ENCODE peak calls at places on chromosome 11, in six cellular contexts. W, V, O, R, A and T are unnamed samples.

GRCh38 chr11:9973921-9974320 is 310.0 kb downstream of the SWAP70 start:
- DNase-seq in W (peak), A (no peak), V (no peak), O (no peak), R (no peak), T (no peak)

GRCh38 chr11:14094481-14095037 is 132.0 kb downstream of the SPON1 start:
- DNase-seq in W (no peak), R (no peak), V (no peak), O (no peak), A (no peak), T (no peak)

GRCh38 chr11:27514558-27514957 is 8.0 kb upstream of the LIN7C start:
- DNase-seq in R (no peak), O (no peak), A (no peak), W (peak), V (no peak), T (no peak)

GRCh38 chr11:119727523-119728081 is 1.4 kb downstream of the NECTIN1 start:
- DNase-seq in V (peak), O (peak), R (peak), W (no peak), A (peak), T (peak)

GRCh38 chr11:113177596-113178115 is 136.7 kb upstream of the TTC12 start:
- DNase-seq in A (no peak), V (no peak), W (no peak), O (no peak), R (no peak), T (no peak)

GRCh38 chr11:109071712-109072524 is 350.1 kb upstream of the C11orf87 start:
- DNase-seq in O (no peak), A (no peak), V (no peak), R (no peak), W (peak), T (no peak)

GRCh38 chr11:14657841-14658240 is 14.2 kb downstream of the PDE3B start:
- DNase-seq in O (peak), V (no peak), A (no peak), R (no peak), W (no peak), T (no peak)

GRCh38 chr11:9693801-9694553 is 30.1 kb downstream of the SWAP70 start:
- DNase-seq in W (no peak), V (no peak), O (peak), R (no peak), A (no peak), T (no peak)

GRCh38 chr11:66881927-66882452 is 25.1 kb downstream of the LRFN4 start:
- DNase-seq in O (no peak), A (no peak), V (no peak), R (no peak), W (no peak), T (no peak)

GRCh38 chr11:91209751-91210150 is 986.9 kb upstream of the CHORDC1 start:
- DNase-seq in A (peak), W (peak), R (no peak), V (no peak), O (no peak), T (no peak)

GRCh38 chr11:23536907-23537306 is 676.6 kb upstream of the CCDC179 start:
- DNase-seq in W (no peak), A (no peak), R (no peak), O (no peak), V (no peak), T (no peak)

GRCh38 chr11:75477614-75477935 is 44.6 kb upstream of the KLHL35 start:
- DNase-seq in A (no peak), R (no peak), W (no peak), V (no peak), O (no peak), T (no peak)

GRCh38 chr11:112719736-112720525 is 241.3 kb upstream of the NCAM1 start:
- DNase-seq in R (no peak), W (no peak), A (no peak), V (no peak), O (no peak), T (no peak)

GRCh38 chr11:40998888-40999287 is 460.6 kb downstream of the LRRC4C start:
- DNase-seq in W (no peak), A (no peak), V (no peak), O (no peak), R (no peak), T (no peak)

GRCh38 chr11:101126551-101127347 is 2.9 kb downstream of the PGR start:
- DNase-seq in V (peak), O (peak), A (peak), W (no peak), R (peak), T (peak)

GRCh38 chr11:94586546-94586945 is 19.4 kb downstream of the PIWIL4 start:
- DNase-seq in V (no peak), A (no peak), W (no peak), R (no peak), O (no peak), T (no peak)

GRCh38 chr11:46121328-46121723 is at the start of gene PHF21A:
- DNase-seq in A (peak), W (peak), O (peak), V (peak), R (peak), T (peak)

GRCh38 chr11:61341706-61342105 is 8.7 kb downstream of the TKFC start:
- DNase-seq in V (no peak), R (no peak), W (no peak), A (no peak), O (no peak), T (no peak)

GRCh38 chr11:12017243-12017678 is 8.8 kb upstream of the DKK3 start:
- DNase-seq in A (no peak), W (peak), O (no peak), V (no peak), R (no peak), T (no peak)

GRCh38 chr11:112163875-112164521 is at the start of gene IL18:
- DNase-seq in R (peak), V (no peak), W (no peak), O (peak), A (peak), T (peak)

GRCh38 chr11:92550871-92551270 is 326.3 kb downstream of the FAT3 start:
- DNase-seq in W (no peak), V (no peak), R (no peak), A (no peak), O (no peak), T (no peak)

GRCh38 chr11:61141601-61142028 is 19.6 kb downstream of the VPS37C start:
- DNase-seq in R (no peak), A (no peak), V (no peak), W (no peak), O (no peak), T (no peak)

GRCh38 chr11:75203138-75203537 is 37.4 kb upstream of the TPBGL start:
- DNase-seq in A (peak), W (no peak), O (peak), R (no peak), V (no peak), T (no peak)

GRCh38 chr11:104343578-104343977 is 179.6 kb upstream of the PDGFD start:
- DNase-seq in V (no peak), O (peak), W (peak), R (no peak), A (peak), T (no peak)

GRCh38 chr11:74288161-74288560 is 23.3 kb downstream of the P4HA3 start:
- DNase-seq in R (no peak), O (no peak), V (no peak), W (peak), A (no peak), T (no peak)

GRCh38 chr11:116687458-116688201 is 85.2 kb downstream of the BUD13 start:
- DNase-seq in R (peak), W (no peak), V (peak), A (no peak), O (peak), T (peak)

GRCh38 chr11:128906185-128907065 is 15.3 kb downstream of the KCNJ5 start:
- DNase-seq in R (no peak), W (no peak), A (peak), O (no peak), V (no peak), T (no peak)

GRCh38 chr11:121040614-121041002 is 16.7 kb downstream of the TBCEL start:
- DNase-seq in V (no peak), R (no peak), A (no peak), O (no peak), W (no peak), T (no peak)

GRCh38 chr11:94315664-94316063 is 11.3 kb downstream of the IZUMO1R start:
- DNase-seq in O (no peak), V (no peak), A (peak), W (peak), R (no peak), T (no peak)

GRCh38 chr11:67099841-67100324 is 19.2 kb upstream of the KDM2A start:
- DNase-seq in W (no peak), O (no peak), A (no peak), V (no peak), R (no peak), T (no peak)

GRCh38 chr11:57240007-57240406 is 3.0 kb upstream of the APLNR start:
- DNase-seq in W (no peak), O (no peak), V (no peak), A (no peak), R (no peak), T (no peak)

GRCh38 chr11:103108933-103109817 is at the start of gene DYNC2H1:
- DNase-seq in A (peak), V (peak), W (peak), R (peak), O (peak), T (peak)

GRCh38 chr11:3341298-3341697 is 37.6 kb downstream of the ZNF195 start:
- DNase-seq in W (no peak), A (peak), O (peak), R (peak), V (peak), T (peak)

GRCh38 chr11:67262731-67263675 is 3.3 kb upstream of the GRK2 start:
- DNase-seq in W (peak), O (peak), R (peak), V (no peak), A (peak), T (peak)

GRCh38 chr11:8381871-8382396 is 118.3 kb upstream of the LMO1 start:
- DNase-seq in A (no peak), W (no peak), R (no peak), O (no peak), V (no peak), T (no peak)

GRCh38 chr11:104573431-104573830 is 324.8 kb downstream of the CASP12 start:
- DNase-seq in W (peak), O (no peak), A (no peak), R (no peak), V (no peak), T (no peak)

GRCh38 chr11:122976396-122976733 is 5.3 kb downstream of the BSX start:
- DNase-seq in O (no peak), A (no peak), W (no peak), V (no peak), R (no peak), T (no peak)

GRCh38 chr11:117361432-117361831 is 33.8 kb downstream of the CEP164 start:
- DNase-seq in R (no peak), W (no peak), O (no peak), A (no peak), V (no peak), T (no peak)

DNA sequence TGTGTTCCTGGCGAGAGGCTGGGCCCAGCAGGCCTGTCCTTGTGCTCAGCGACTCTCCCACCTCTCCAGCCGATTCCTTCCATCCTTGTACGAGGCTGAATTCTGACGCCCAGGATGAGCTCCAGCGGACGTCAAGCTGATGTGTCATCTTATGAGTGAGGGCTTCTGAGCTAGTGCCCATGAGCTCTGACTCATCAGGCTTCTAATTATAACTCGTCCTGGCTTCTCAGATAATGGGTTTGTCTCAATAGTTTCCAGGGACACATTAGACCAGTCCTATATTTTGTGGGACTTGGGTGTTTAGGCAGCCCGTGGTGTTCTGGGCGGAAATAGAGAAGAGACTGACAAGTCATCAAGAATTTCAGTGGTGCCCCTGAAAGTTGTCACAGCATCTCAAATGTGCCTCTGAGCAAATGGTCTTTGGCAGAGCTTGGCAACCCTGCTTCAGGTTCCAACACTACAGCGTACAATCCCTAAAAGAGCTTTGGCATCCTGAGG is 108.2 kb upstream of the CD44 start:
- DNase-seq in O (peak), A (peak), W (peak), R (no peak), V (no peak), T (no peak)
- H3K4ac ChIP-seq in O (no peak), A (peak), W (peak), R (no peak), V (no peak), T (no peak)

GRCh38 chr11:47609675-47610074 is 15.5 kb upstream of the C1QTNF4 start:
- DNase-seq in V (no peak), O (no peak), R (no peak), A (no peak), W (no peak), T (no peak)

GRCh38 chr11:47605921-47606320 is 11.7 kb upstream of the C1QTNF4 start:
- DNase-seq in W (no peak), V (no peak), A (no peak), R (no peak), O (no peak), T (no peak)

GRCh38 chr11:47607380-47607779 is 13.2 kb upstream of the C1QTNF4 start:
- DNase-seq in A (no peak), V (no peak), O (no peak), W (peak), R (no peak), T (no peak)

GRCh38 chr11:47603295-47603694 is 9.1 kb upstream of the C1QTNF4 start:
- DNase-seq in V (no peak), O (no peak), R (no peak), A (no peak), W (peak), T (no peak)

DNA sequence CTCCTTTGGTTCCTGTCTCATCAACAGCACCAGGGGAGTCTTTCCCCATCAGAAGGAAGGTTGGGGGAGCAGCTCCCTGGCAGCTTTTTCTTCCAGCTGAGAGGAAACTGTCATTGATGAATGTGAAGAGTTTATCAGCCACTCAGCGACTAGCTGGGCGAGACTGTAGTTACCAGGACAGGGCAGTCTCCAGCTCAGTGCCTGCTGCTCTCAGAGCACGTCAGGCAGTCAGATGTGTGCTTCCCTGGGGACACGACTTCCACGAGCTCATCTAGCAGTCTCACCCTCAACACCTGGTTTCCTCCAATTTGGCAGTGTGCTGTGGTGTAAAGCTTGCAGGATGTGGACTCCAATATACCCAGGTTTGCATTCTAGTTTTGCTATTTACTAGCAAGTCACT is 12.5 kb upstream of the C1QTNF4 start:
- DNase-seq in O (peak), W (peak), A (no peak), V (no peak), R (no peak), T (no peak)
- H3K18ac ChIP-seq in O (no peak), W (no peak), A (no peak), V (no peak), R (no peak), T (no peak)

GRCh38 chr11:6321961-6322362 is 1.7 kb upstream of the CAVIN3 start:
- DNase-seq in R (no peak), O (no peak), W (peak), A (no peak), V (peak), T (no peak)

GRCh38 chr11:6320411-6321207 is at the start of gene CAVIN3:
- DNase-seq in R (peak), W (peak), A (peak), O (peak), V (peak), T (peak)

GRCh38 chr11:6321356-6321755 is 1.1 kb upstream of the CAVIN3 start:
- DNase-seq in A (no peak), R (no peak), V (no peak), W (no peak), O (no peak), T (no peak)

GRCh38 chr11:6319879-6320410 is 356 bp downstream of the CAVIN3 start:
- DNase-seq in O (peak), R (no peak), W (peak), A (peak), V (peak), T (peak)

GRCh38 chr11:6319001-6319878 is 1.1 kb downstream of the CAVIN3 start:
- DNase-seq in A (peak), W (peak), V (no peak), R (peak), O (peak), T (peak)
- H3K4ac ChIP-seq in A (peak), W (peak), V (peak), R (peak), O (peak), T (peak)

GRCh38 chr11:36078686-36079055 is 134.8 kb downstream of the LDLRAD3 start:
- DNase-seq in O (no peak), W (no peak), R (no peak), A (no peak), V (no peak), T (no peak)
- H3K18ac ChIP-seq in O (no peak), W (no peak), R (no peak), A (peak), V (peak), T (no peak)

GRCh38 chr11:130522284-130522961 is 74.0 kb downstream of the ADAMTS15 start:
- DNase-seq in R (peak), W (peak), V (peak), A (peak), O (peak), T (peak)
- H3K4ac ChIP-seq in R (no peak), W (peak), V (no peak), A (no peak), O (no peak), T (no peak)

GRCh38 chr11:126061707-126062678 is 673 bp downstream of the CDON start:
- DNase-seq in W (peak), V (no peak), A (peak), R (peak), O (peak), T (peak)
- H3K18ac ChIP-seq in W (no peak), V (peak), A (peak), R (no peak), O (peak), T (no peak)

DNA sequence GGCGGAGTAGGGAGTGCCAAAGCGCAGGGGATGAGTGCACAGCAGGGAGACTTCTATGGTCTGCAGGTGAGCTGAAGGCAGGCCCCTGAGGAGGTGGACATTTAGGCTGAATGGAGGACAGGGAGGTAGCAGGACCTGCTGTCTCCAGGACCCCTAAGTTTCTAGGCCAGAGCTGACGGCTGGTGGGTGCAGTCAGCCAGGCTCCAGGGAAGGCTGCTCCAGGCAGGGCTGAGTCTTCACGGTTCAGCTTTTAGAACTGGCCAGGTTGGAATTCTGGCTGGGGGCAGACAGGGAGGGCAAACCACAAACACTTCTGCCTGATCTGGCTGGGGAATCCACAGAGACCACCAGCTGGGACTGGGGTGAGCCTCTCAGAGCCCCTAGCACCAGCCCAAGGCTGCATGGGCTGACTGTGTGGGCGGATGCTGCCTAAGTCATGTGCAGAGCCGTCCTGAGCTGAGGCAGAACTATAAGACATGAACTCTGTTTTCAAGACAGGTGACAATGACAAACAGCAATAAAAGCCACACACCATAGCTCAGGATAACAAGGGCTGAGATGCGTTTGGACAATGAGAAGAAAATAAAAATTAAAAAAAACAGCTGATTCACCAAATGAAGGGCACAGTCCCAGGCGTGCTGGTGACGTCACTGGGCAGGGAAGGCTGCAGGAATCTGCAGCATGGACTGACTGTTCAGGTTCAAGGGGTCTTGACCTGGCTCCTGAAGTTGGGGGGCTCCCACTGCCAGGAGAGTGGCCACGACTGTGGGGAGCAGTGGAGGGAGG is 10.4 kb upstream of the MALAT1 start:
- DNase-seq in V (no peak), O (peak), R (no peak), W (peak), A (peak), T (no peak)
- H3K4ac ChIP-seq in V (peak), O (peak), R (peak), W (peak), A (peak), T (peak)